ENCODE peak calls at places on chromosomes 7 and 10, in five cellular contexts. Z, B, P, Y and O are unnamed samples.

GRCh38 chr7:12685550-12685949 is 1.9 kb upstream of the ARL4A start:
- DNase-seq in Z (no peak), B (no peak), P (peak), Y (no peak), O (no peak)

GRCh38 chr7:16129431-16130126 is 291.8 kb downstream of the CRPPA start:
- DNase-seq in P (no peak), B (no peak), Y (no peak), Z (no peak), O (no peak)

GRCh38 chr7:20624666-20625385 is 9.4 kb downstream of the ABCB5 start:
- DNase-seq in B (no peak), Z (no peak), P (no peak), Y (no peak), O (no peak)

GRCh38 chr10:52232561-52233350 is 81.3 kb upstream of the DKK1 start:
- DNase-seq in Z (no peak), Y (no peak), P (no peak), B (no peak), O (no peak)

GRCh38 chr7:1936531-1937251 is 266.6 kb downstream of the ELFN1 start:
- DNase-seq in P (no peak), Y (no peak), Z (no peak), B (peak), O (no peak)

GRCh38 chr7:28718523-28718922 is 239.6 kb downstream of the TRIL start:
- DNase-seq in B (no peak), P (no peak), Y (no peak), Z (no peak), O (no peak)

GRCh38 chr7:141563956-141564623 is 12.9 kb downstream of the AGK start:
- DNase-seq in B (no peak), Z (no peak), P (no peak), Y (no peak), O (no peak)

GRCh38 chr10:13414855-13415254 is 66.8 kb upstream of the SEPHS1 start:
- DNase-seq in P (no peak), B (no peak), Z (no peak), Y (no peak), O (no peak)

GRCh38 chr10:16360001-16360400 is 76.8 kb upstream of the PTER start:
- DNase-seq in P (no peak), Z (no peak), Y (no peak), B (no peak), O (no peak)
- H3K4me3 ChIP-seq in P (no peak), Z (no peak), Y (no peak), B (no peak), O (no peak)

GRCh38 chr7:46558482-46559193 is 637.6 kb upstream of the IGFBP3 start:
- DNase-seq in B (no peak), Z (peak), P (no peak), Y (no peak), O (no peak)
- H3K27ac ChIP-seq in B (no peak), Z (peak), P (no peak), Y (no peak), O (no peak)

DNA sequence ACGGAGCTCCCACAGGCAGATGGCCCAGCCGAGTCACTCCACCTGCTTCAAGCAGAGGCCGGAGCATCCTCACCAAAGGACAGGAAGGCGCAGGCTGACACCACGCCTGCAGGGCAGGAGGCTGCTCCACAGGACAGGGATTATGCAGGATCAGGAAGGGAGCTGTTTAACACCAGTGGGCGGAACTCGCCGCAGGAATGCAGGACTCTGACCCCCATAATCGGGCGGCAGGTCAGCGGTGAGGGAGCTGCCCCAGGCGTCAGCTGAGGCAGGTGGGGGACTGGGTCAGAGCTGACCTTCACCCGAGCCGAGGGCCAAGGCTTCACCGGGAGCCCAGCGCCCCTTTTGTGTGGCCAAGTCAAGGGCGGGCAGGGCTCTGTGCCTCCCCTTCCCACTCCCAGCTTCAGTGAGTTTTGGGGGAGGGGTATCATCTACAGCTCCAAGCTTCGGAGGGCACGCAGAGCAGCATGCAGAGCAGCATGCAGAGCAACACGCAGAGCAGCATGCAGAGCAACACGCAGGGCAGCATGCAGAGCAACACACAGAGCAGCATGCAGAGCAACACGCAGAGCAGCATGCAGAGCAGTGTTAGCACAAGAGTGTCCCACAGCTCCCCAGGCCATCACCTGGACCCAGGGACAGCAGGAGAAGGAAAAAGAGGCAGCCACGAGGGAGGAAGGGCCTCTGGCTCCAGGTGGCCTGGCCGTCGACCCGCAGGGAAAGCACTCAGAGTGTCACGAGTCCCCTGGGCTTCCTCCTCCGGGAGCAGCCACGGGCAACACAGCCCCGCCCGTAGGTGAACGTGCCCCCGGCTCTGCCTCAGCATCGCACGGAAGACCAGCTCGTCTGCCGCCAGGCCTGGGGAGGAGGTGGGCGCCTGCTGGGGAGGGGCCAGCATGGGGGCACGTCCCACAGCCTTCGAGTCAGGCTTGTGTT is 151.7 kb upstream of the PPP2R2D start:
- DNase-seq in Y (no peak), B (no peak), Z (no peak), P (no peak), O (no peak)
- H3K4me3 ChIP-seq in Y (no peak), B (no peak), Z (no peak), P (no peak), O (no peak)

GRCh38 chr7:35848728-35849127 is 47.9 kb downstream of the SEPTIN7 start:
- DNase-seq in Z (no peak), P (no peak), Y (no peak), B (no peak), O (no peak)

GRCh38 chr7:35849954-35850353 is 49.1 kb downstream of the SEPTIN7 start:
- DNase-seq in P (no peak), B (no peak), Z (no peak), Y (no peak), O (no peak)

GRCh38 chr7:35846816-35847412 is 46.1 kb downstream of the SEPTIN7 start:
- DNase-seq in P (no peak), Z (no peak), B (no peak), Y (no peak), O (no peak)

GRCh38 chr7:35854311-35854710 is 53.5 kb downstream of the SEPTIN7 start:
- DNase-seq in P (no peak), B (no peak), Z (no peak), Y (no peak), O (no peak)

GRCh38 chr7:35849158-35849831 is 48.4 kb downstream of the SEPTIN7 start:
- DNase-seq in Z (no peak), Y (no peak), P (no peak), B (no peak), O (no peak)
- H3K27ac ChIP-seq in Z (no peak), Y (no peak), P (no peak), B (no peak), O (no peak)

DNA sequence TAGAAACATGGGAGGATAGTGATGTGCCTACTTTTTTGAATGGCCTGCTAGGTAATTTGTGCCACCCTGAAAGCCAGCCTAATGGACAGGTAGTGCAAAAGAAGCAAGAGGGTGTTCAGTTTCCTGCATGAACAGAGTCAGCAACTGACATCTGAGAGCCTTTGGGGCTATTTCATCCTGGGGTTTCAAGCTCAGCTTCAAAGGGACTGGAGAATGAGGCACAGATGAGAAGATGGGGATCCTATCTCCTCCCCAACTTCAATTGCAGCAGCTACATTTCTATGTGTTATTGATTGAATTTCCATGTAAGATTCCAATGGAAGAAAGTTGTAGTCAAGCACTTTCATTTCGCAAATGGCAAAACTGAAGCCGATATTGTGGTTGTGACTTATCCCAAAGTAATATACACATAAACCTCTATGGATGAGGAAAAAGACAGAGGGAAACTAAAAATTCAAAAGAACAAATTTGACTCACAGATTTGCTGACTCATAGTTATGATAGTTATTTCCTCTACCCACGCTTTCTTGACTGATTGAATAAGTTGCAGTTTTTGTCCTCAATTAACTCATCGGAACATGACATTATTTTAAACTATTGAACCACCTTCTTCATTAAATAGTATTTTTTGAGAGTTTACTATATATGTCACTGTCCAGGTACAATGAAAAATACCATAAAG is 42.6 kb upstream of the NRP1 start:
- DNase-seq in Y (no peak), B (no peak), Z (no peak), P (no peak), O (no peak)
- H3K4me3 ChIP-seq in Y (no peak), B (no peak), Z (no peak), P (no peak), O (no peak)

GRCh38 chr10:10293431-10293830 is 724.2 kb upstream of the CELF2 start:
- DNase-seq in P (peak), B (no peak), Y (no peak), Z (peak), O (no peak)
- H3K27ac ChIP-seq in P (no peak), B (no peak), Y (no peak), Z (peak), O (no peak)

DNA sequence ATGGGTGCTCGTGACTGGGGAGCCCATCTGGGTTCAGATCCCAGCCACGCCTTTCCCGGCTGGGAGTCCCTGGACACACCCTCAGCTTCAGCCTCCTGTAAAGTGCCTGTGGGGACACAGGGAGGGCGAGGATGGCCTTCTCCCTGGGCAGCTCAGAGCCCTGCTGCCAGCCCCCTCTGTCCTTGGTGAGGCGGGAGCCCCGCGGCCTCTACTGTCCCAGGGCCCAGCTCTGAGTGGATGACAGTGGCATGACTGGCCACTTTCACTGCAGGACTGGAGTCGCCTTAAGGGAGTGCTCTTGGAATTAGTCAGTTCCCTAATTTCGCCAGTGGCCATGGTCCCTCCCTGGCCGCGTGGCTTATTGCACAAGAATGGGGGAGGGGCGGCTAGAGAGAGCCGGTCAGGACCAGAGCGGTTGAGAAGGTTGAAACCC is 4.6 kb downstream of the BRI3 start:
- DNase-seq in B (peak), Z (peak), Y (peak), P (peak), O (peak)
- H3K4me3 ChIP-seq in B (peak), Z (no peak), Y (peak), P (peak), O (no peak)

GRCh38 chr7:50712527-50713356 is 70.0 kb downstream of the GRB10 start:
- DNase-seq in Y (no peak), P (no peak), Z (no peak), B (no peak), O (no peak)

GRCh38 chr7:50714851-50715250 is 67.8 kb downstream of the GRB10 start:
- DNase-seq in P (no peak), B (no peak), Y (no peak), Z (no peak), O (no peak)

GRCh38 chr7:50710441-50711154 is 72.1 kb downstream of the GRB10 start:
- DNase-seq in Y (no peak), P (no peak), Z (no peak), B (no peak), O (no peak)

GRCh38 chr7:50711271-50712175 is 71.2 kb downstream of the GRB10 start:
- DNase-seq in P (peak), Y (no peak), B (no peak), Z (no peak), O (no peak)

GRCh38 chr7:50713357-50713965 is 69.2 kb downstream of the GRB10 start:
- DNase-seq in B (no peak), Z (no peak), Y (no peak), P (no peak), O (no peak)
- H3K27ac ChIP-seq in B (peak), Z (no peak), Y (no peak), P (peak), O (no peak)

GRCh38 chr10:2885276-2885955 is 181.9 kb upstream of the PFKP start:
- DNase-seq in Y (no peak), B (no peak), Z (no peak), P (no peak), O (no peak)
- H3K4me3 ChIP-seq in Y (no peak), B (no peak), Z (no peak), P (no peak), O (no peak)